ENCODE peak calls at places on chromosomes 13 and 19, in eight cellular contexts. G is spleen; Q is naive thymus-derived CD4-positive, alpha-beta T cell; S is thoracic aorta; J is body of pancreas; A is HFF-Myc; R is Jurkat, Clone E6-1; D is CD8-positive, alpha-beta memory T cell. L is an unnamed sample.

GRCh38 chr19:35254341-35255297 is 5.8 kb downstream of the LSR start:
- DNase-seq in G (peak), Q (no peak), S (no peak), J (no peak), A (no peak), R (no peak), D (no peak), L (peak)

GRCh38 chr19:8641908-8642547 is 11.6 kb downstream of the NFILZ start:
- DNase-seq in G (no peak), Q (peak), S (no peak), J (no peak), A (peak), R (peak), D (no peak), L (no peak)

GRCh38 chr19:35211545-35212230 is 16.9 kb downstream of the FAM187B start:
- DNase-seq in G (peak), Q (peak), S (no peak), J (peak), A (no peak), R (no peak), D (peak), L (peak)

GRCh38 chr13:101127741-101128353 is 288.5 kb downstream of the NALCN start:
- DNase-seq in G (no peak), Q (peak), S (no peak), J (peak), A (peak), R (peak), D (no peak), L (no peak)

GRCh38 chr13:98368019-98368418 is 190.9 kb upstream of the RNF113B start:
- DNase-seq in G (no peak), Q (no peak), S (no peak), J (no peak), A (no peak), R (no peak), D (no peak), L (no peak)

GRCh38 chr19:35142531-35143230 is 374 bp upstream of the FXYD7 start:
- DNase-seq in G (peak), Q (peak), S (no peak), J (peak), A (no peak), R (no peak), D (peak), L (no peak)

GRCh38 chr13:32040689-32041088 is 9.1 kb downstream of the FRY start:
- DNase-seq in G (no peak), Q (no peak), S (no peak), J (no peak), A (no peak), R (no peak), D (no peak), L (no peak)

GRCh38 chr13:110129539-110130186 is 177.3 kb downstream of the COL4A1 start:
- DNase-seq in G (no peak), Q (no peak), S (no peak), J (no peak), A (no peak), R (no peak), D (no peak), L (peak)

GRCh38 chr13:32035701-32036100 is 4.1 kb downstream of the FRY start:
- DNase-seq in G (no peak), Q (no peak), S (no peak), J (no peak), A (no peak), R (no peak), D (no peak), L (no peak)

GRCh38 chr13:61170791-61171330 is 244.8 kb downstream of the PCDH20 start:
- DNase-seq in G (no peak), Q (no peak), S (no peak), J (no peak), A (no peak), R (no peak), D (no peak), L (no peak)

GRCh38 chr19:19488041-19488874 is 27.1 kb downstream of the TSSK6 start:
- DNase-seq in G (no peak), Q (no peak), S (no peak), J (peak), A (no peak), R (no peak), D (no peak), L (no peak)

GRCh38 chr13:73075546-73075945 is 16.7 kb downstream of the KLF5 start:
- DNase-seq in G (no peak), Q (no peak), S (no peak), J (peak), A (no peak), R (no peak), D (no peak), L (no peak)

GRCh38 chr13:47085346-47085745 is 188.5 kb upstream of the HTR2A start:
- DNase-seq in G (no peak), Q (no peak), S (no peak), J (no peak), A (no peak), R (no peak), D (no peak), L (no peak)

GRCh38 chr13:113647351-113648217 is 10.4 kb downstream of the ATP4B start:
- DNase-seq in G (peak), Q (no peak), S (peak), J (peak), A (peak), R (no peak), D (no peak), L (no peak)

GRCh38 chr19:56403261-56403660 is 871 bp upstream of the ZNF583 start:
- DNase-seq in G (no peak), Q (no peak), S (no peak), J (no peak), A (no peak), R (no peak), D (no peak), L (no peak)

GRCh38 chr13:34201050-34201913 is 383.3 kb downstream of the RFC3 start:
- DNase-seq in G (no peak), Q (no peak), S (no peak), J (no peak), A (no peak), R (no peak), D (no peak), L (no peak)

GRCh38 chr13:57784633-57785032 is 153.1 kb downstream of the PCDH17 start:
- DNase-seq in G (no peak), Q (no peak), S (no peak), J (no peak), A (no peak), R (no peak), D (no peak), L (no peak)

GRCh38 chr13:31887311-31887710 is 144.3 kb upstream of the FRY start:
- DNase-seq in G (no peak), Q (no peak), S (no peak), J (no peak), A (no peak), R (no peak), D (no peak), L (no peak)

GRCh38 chr13:102309110-102309509 is 92.7 kb downstream of the FGF14 start:
- DNase-seq in G (no peak), Q (no peak), S (no peak), J (no peak), A (no peak), R (no peak), D (no peak), L (peak)

GRCh38 chr19:35305181-35305580 is 13.2 kb downstream of the MAG start:
- DNase-seq in G (no peak), Q (no peak), S (no peak), J (no peak), A (no peak), R (no peak), D (no peak), L (no peak)

GRCh38 chr19:48970923-48971395 is 5.8 kb downstream of the FTL start:
- DNase-seq in G (peak), Q (peak), S (no peak), J (peak), A (no peak), R (peak), D (peak), L (no peak)

GRCh38 chr19:43782311-43782660 is 1.5 kb upstream of the KCNN4 start:
- DNase-seq in G (no peak), Q (no peak), S (no peak), J (no peak), A (no peak), R (no peak), D (no peak), L (no peak)

GRCh38 chr13:80029170-80029569 is 311.8 kb downstream of the SPRY2 start:
- DNase-seq in G (no peak), Q (no peak), S (no peak), J (peak), A (no peak), R (no peak), D (no peak), L (no peak)

GRCh38 chr13:67048793-67049150 is 181.4 kb downstream of the PCDH9 start:
- DNase-seq in G (no peak), Q (no peak), S (no peak), J (no peak), A (peak), R (no peak), D (no peak), L (no peak)

GRCh38 chr13:35839746-35840273 is 291.4 kb downstream of the DCLK1 start:
- DNase-seq in G (no peak), Q (no peak), S (no peak), J (no peak), A (no peak), R (no peak), D (no peak), L (no peak)

GRCh38 chr19:6590458-6591319 is at the start of gene CD70:
- DNase-seq in G (peak), Q (peak), S (no peak), J (no peak), A (no peak), R (no peak), D (peak), L (no peak)

GRCh38 chr13:112171570-112171965 is 104.6 kb downstream of the SOX1 start:
- DNase-seq in G (no peak), Q (no peak), S (no peak), J (no peak), A (no peak), R (no peak), D (no peak), L (no peak)

GRCh38 chr13:38635030-38635429 is 51.8 kb upstream of the FREM2 start:
- DNase-seq in G (no peak), Q (no peak), S (no peak), J (no peak), A (no peak), R (no peak), D (no peak), L (no peak)

GRCh38 chr19:28823338-28823961 is 389.5 kb downstream of the UQCRFS1 start:
- DNase-seq in G (no peak), Q (no peak), S (no peak), J (no peak), A (no peak), R (no peak), D (no peak), L (peak)

GRCh38 chr19:8004723-8005513 is 523 bp downstream of the ELAVL1 start:
- DNase-seq in G (no peak), Q (no peak), S (no peak), J (peak), A (no peak), R (peak), D (peak), L (no peak)

GRCh38 chr19:10586396-10586795 is 716 bp downstream of the AP1M2 start:
- DNase-seq in G (no peak), Q (no peak), S (no peak), J (no peak), A (no peak), R (no peak), D (no peak), L (no peak)
- H3K4me3 ChIP-seq in G (no peak), Q (no peak), S (no peak), J (no peak), A (no peak), R (no peak), D (no peak), L (no peak)

GRCh38 chr13:45833242-45833641 is 18.3 kb downstream of the SIAH3 start:
- DNase-seq in G (no peak), Q (no peak), S (no peak), J (no peak), A (no peak), R (no peak), D (no peak), L (no peak)

GRCh38 chr13:45830121-45830520 is 21.4 kb downstream of the SIAH3 start:
- DNase-seq in G (no peak), Q (no peak), S (no peak), J (no peak), A (no peak), R (no peak), D (no peak), L (peak)

GRCh38 chr13:45834411-45834994 is 17.1 kb downstream of the SIAH3 start:
- DNase-seq in G (no peak), Q (no peak), S (no peak), J (no peak), A (no peak), R (no peak), D (no peak), L (no peak)

GRCh38 chr13:45833663-45834062 is 17.9 kb downstream of the SIAH3 start:
- DNase-seq in G (no peak), Q (no peak), S (no peak), J (peak), A (no peak), R (no peak), D (no peak), L (no peak)

DNA sequence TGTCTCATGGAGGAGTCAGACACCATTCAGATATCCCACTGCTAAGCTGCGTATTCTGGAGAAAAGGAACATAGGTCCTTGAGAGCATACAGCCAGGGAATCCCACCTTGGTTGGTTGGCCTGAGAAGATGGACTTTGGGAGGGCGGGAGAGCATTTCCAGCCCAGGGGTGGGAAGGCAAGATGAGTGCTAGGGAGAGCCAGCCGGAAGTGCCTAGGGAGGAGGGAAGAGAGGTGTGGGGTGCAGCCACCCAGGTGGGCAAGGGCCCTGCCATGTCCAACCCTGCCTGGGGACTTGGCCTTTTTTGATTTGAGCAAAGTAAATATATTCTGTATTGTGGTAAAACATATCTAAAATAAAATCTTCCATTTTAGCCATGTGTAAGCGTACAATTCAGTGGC is 19.7 kb downstream of the SIAH3 start:
- DNase-seq in G (no peak), Q (no peak), S (no peak), J (no peak), A (no peak), R (no peak), D (no peak), L (no peak)
- H3K4me3 ChIP-seq in G (no peak), Q (no peak), S (no peak), J (no peak), A (no peak), R (no peak), D (no peak), L (no peak)

DNA sequence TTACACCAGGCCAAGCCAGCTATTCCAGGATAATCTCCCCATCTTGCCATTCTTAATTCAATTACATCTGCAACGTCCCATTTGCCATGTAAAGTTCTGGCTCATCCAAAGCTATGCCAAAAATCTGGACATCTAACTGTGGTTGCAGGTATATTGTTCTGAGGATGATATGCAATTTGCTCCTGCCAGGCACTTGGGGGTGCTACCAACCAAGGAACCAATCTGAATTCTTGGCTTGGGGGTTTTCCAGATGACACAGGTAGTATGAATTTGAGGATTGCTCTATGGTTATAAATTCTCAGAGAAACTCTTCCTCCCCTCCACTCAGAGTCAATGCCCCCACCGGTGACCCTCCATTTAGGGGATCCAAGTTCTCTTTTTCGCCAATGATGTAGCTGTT is 33.0 kb downstream of the CRYL1 start:
- DNase-seq in G (no peak), Q (peak), S (no peak), J (no peak), A (no peak), R (no peak), D (peak), L (no peak)
- H3K4me3 ChIP-seq in G (no peak), Q (no peak), S (no peak), J (no peak), A (no peak), R (no peak), D (no peak), L (no peak)

GRCh38 chr19:1416014-1416841 is 8.8 kb downstream of the DAZAP1 start:
- DNase-seq in G (no peak), Q (no peak), S (no peak), J (peak), A (no peak), R (no peak), D (no peak), L (no peak)
- H3K4me3 ChIP-seq in G (no peak), Q (no peak), S (peak), J (no peak), A (peak), R (no peak), D (no peak), L (no peak)

GRCh38 chr19:38316477-38317067 is 825 bp upstream of the YIF1B start:
- DNase-seq in G (no peak), Q (no peak), S (no peak), J (no peak), A (no peak), R (no peak), D (no peak), L (no peak)
- H3K4me3 ChIP-seq in G (peak), Q (peak), S (peak), J (no peak), A (peak), R (peak), D (peak), L (peak)

GRCh38 chr13:75635101-75635620 is 969 bp upstream of the LMO7 start:
- DNase-seq in G (no peak), Q (peak), S (no peak), J (peak), A (no peak), R (no peak), D (peak), L (no peak)
- H3K4me3 ChIP-seq in G (peak), Q (peak), S (peak), J (peak), A (peak), R (no peak), D (peak), L (peak)

DNA sequence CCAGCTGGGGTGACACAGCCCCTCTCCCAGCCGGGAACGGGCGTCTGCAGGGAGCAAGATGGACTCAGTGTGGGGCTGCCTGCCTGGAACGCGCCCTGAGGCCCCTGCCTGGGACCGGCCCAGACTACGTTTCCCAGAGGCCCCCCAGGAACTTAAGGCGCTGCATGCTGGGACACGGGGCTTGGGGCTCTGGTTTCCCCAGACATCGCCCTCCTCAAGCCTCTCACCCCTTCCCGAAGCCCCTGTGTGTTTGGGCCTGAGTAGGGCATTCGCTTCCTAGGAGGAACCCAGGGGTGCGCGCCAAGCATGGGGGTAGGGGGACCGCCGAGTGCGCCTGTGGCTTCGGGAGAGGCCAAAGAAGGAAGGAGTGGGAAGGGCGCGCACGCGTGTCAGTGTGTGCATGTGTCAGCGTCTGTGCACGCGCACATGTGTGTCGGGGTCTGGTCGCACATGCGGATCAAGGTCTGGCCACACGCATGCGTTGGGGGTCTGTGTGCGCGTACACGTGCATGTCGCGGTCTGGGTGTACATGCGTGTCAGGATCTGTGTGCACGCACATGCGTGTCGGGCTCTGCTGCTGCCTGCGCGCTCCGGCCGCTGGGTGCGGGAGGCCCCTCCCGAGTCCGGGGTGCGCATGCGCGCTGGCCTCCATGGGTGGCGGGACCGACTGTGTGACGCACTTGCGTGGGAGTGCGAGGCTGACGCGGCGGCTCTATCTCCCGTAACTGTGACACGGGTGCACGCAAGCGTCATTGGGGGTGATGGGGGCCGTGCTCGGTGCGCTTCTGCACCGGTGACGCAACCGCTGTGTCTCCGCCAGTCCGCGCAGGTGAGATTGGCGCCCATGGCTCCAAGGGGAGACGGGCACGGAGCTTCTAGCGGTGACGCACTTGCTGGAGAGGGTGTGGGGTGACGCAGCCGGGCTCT is 16.2 kb downstream of the ZNF331 start:
- DNase-seq in G (peak), Q (peak), S (peak), J (peak), A (peak), R (peak), D (peak), L (peak)
- H3K4me3 ChIP-seq in G (peak), Q (peak), S (peak), J (peak), A (peak), R (peak), D (peak), L (peak)